ENCODE peak calls at places on chromosome 12, in seven cellular contexts. J, P, D, O, H, N and E are unnamed samples.

GRCh38 chr12:104502662-104503061 is 45.9 kb downstream of the CHST11 start:
- DNase-seq in J (no peak), P (no peak), D (no peak), O (no peak), H (no peak), N (no peak), E (no peak)

GRCh38 chr12:97404549-97404948 is 58.1 kb upstream of the RMST start:
- DNase-seq in J (peak; percentile 80), P (no peak), D (no peak), O (peak; percentile 61), H (peak; percentile 78), N (peak; percentile 49), E (no peak)

GRCh38 chr12:32107376-32108267 is 975 bp downstream of the BICD1 start:
- DNase-seq in J (peak; percentile 75), P (no peak), D (peak; percentile 73), O (peak; percentile 42), H (peak; percentile 69), N (peak; percentile 42), E (no peak)

GRCh38 chr12:15829949-15830348 is 40.8 kb upstream of the EPS8 start:
- DNase-seq in J (no peak), P (no peak), D (peak; percentile 56), O (no peak), H (no peak), N (peak; percentile 19), E (no peak)

GRCh38 chr12:48489012-48489411 is 6.7 kb downstream of the C12orf54 start:
- DNase-seq in J (no peak), P (no peak), D (no peak), O (no peak), H (no peak), N (no peak), E (no peak)

GRCh38 chr12:32454075-32454474 is 54.7 kb downstream of the FGD4 start:
- DNase-seq in J (no peak), P (no peak), D (peak; percentile 75), O (no peak), H (no peak), N (peak; percentile 64), E (no peak)

GRCh38 chr12:131114331-131114730 is 160.6 kb downstream of the ADGRD1 start:
- DNase-seq in J (no peak), P (no peak), D (no peak), O (no peak), H (peak; percentile 59), N (no peak), E (no peak)

GRCh38 chr12:101764393-101764792 is 25.1 kb upstream of the SYCP3 start:
- DNase-seq in J (no peak), P (no peak), D (no peak), O (no peak), H (no peak), N (no peak), E (no peak)

GRCh38 chr12:44015333-44015941 is 179.6 kb downstream of the TMEM117 start:
- DNase-seq in J (no peak), P (no peak), D (peak; percentile 67), O (peak; percentile 30), H (peak; percentile 70), N (peak; percentile 90), E (no peak)

GRCh38 chr12:4649358-4649661 is 396 bp downstream of the NDUFA9 start:
- DNase-seq in J (no peak), P (no peak), D (no peak), O (no peak), H (no peak), N (no peak), E (no peak)

GRCh38 chr12:6899837-6900519 is 4.6 kb upstream of the LRRC23 start:
- DNase-seq in J (no peak), P (no peak), D (peak; percentile 42), O (peak; percentile 83), H (peak; percentile 49), N (peak; percentile 55), E (no peak)

GRCh38 chr12:102601621-102602020 is 121.3 kb upstream of the IGF1 start:
- DNase-seq in J (no peak), P (no peak), D (no peak), O (no peak), H (no peak), N (no peak), E (no peak)

GRCh38 chr12:25714219-25714984 is 161.3 kb upstream of the LMNTD1 start:
- DNase-seq in J (no peak), P (no peak), D (no peak), O (no peak), H (no peak), N (no peak), E (no peak)

GRCh38 chr12:50960130-50960529 is 7.8 kb downstream of the HIGD1C start:
- DNase-seq in J (no peak), P (no peak), D (no peak), O (no peak), H (no peak), N (peak; percentile 28), E (no peak)

GRCh38 chr12:11798856-11799530 is 149.5 kb downstream of the ETV6 start:
- DNase-seq in J (peak; percentile 74), P (no peak), D (peak; percentile 86), O (no peak), H (peak; percentile 21), N (peak; percentile 85), E (no peak)

GRCh38 chr12:108594-108993 is 42.0 kb downstream of the IQSEC3 start:
- DNase-seq in J (no peak), P (no peak), D (no peak), O (peak; percentile 25), H (no peak), N (no peak), E (no peak)

GRCh38 chr12:10634427-10634826 is 21.0 kb upstream of the MAGOHB start:
- DNase-seq in J (peak; percentile 92), P (no peak), D (peak; percentile 48), O (no peak), H (no peak), N (no peak), E (no peak)

GRCh38 chr12:57603758-57604453 is 718 bp upstream of the DTX3 start:
- DNase-seq in J (peak; percentile 85), P (no peak), D (peak; percentile 9), O (no peak), H (peak; percentile 79), N (no peak), E (no peak)

GRCh38 chr12:86601550-86602308 is 345.5 kb upstream of the MGAT4C start:
- DNase-seq in J (no peak), P (no peak), D (no peak), O (no peak), H (no peak), N (no peak), E (no peak)

GRCh38 chr12:124683330-124683662 is 115.9 kb upstream of the NCOR2 start:
- DNase-seq in J (peak; percentile 96), P (no peak), D (no peak), O (no peak), H (peak; percentile 52), N (no peak), E (no peak)

GRCh38 chr12:53601296-53601847 is 24.8 kb downstream of the ATF7 start:
- DNase-seq in J (no peak), P (no peak), D (peak; percentile 13), O (no peak), H (peak; percentile 69), N (peak; percentile 50), E (no peak)